ENCODE peak calls at places on chromosome 13, in nine cellular contexts. One of them, this sample, is unnamed. For H3K36me3 and H3K4me1, the result is how much of the 10 kb centered on the place peaks cover.

GRCh38 chr13:75838366-75839017 is 202.4 kb downstream of the LMO7 start:
- DNase-seq in naive thymus-derived CD4-positive, alpha-beta T cell: no peak
- DNase-seq in CD8-positive, alpha-beta memory T cell: no peak
- DNase-seq in Panc1: no peak
- DNase-seq in CD8-positive, alpha-beta T cell: no peak
- DNase-seq in IMR-90: no peak
- DNase-seq in tibial artery: no peak
- DNase-seq in body of pancreas: no peak
- DNase-seq in CD4-positive, CD25-positive, alpha-beta regulatory T cell: no peak
- DNase-seq in this sample: no peak

GRCh38 chr13:97257800-97258799 is 36.0 kb downstream of the MBNL2 start:
- DNase-seq in CD4-positive, CD25-positive, alpha-beta regulatory T cell: no peak
- DNase-seq in body of pancreas: peak
- DNase-seq in IMR-90: peak
- DNase-seq in CD8-positive, alpha-beta memory T cell: no peak
- DNase-seq in CD8-positive, alpha-beta T cell: no peak
- DNase-seq in tibial artery: peak
- DNase-seq in Panc1: no peak
- DNase-seq in naive thymus-derived CD4-positive, alpha-beta T cell: no peak
- DNase-seq in this sample: peak

GRCh38 chr13:98207411-98207810 is 30.3 kb upstream of the RNF113B start:
- DNase-seq in body of pancreas: no peak
- DNase-seq in tibial artery: no peak
- DNase-seq in CD4-positive, CD25-positive, alpha-beta regulatory T cell: no peak
- DNase-seq in Panc1: no peak
- DNase-seq in naive thymus-derived CD4-positive, alpha-beta T cell: no peak
- DNase-seq in IMR-90: peak
- DNase-seq in CD8-positive, alpha-beta T cell: no peak
- DNase-seq in CD8-positive, alpha-beta memory T cell: no peak
- DNase-seq in this sample: no peak

GRCh38 chr13:23858586-23858985 is 30.6 kb downstream of the MIPEP start:
- DNase-seq in CD8-positive, alpha-beta memory T cell: no peak
- DNase-seq in Panc1: no peak
- DNase-seq in CD8-positive, alpha-beta T cell: no peak
- DNase-seq in body of pancreas: no peak
- DNase-seq in naive thymus-derived CD4-positive, alpha-beta T cell: no peak
- DNase-seq in CD4-positive, CD25-positive, alpha-beta regulatory T cell: no peak
- DNase-seq in IMR-90: peak
- DNase-seq in tibial artery: no peak
- DNase-seq in this sample: no peak

GRCh38 chr13:21058361-21058760 is 3.0 kb downstream of the LATS2 start:
- DNase-seq in Panc1: no peak
- DNase-seq in CD4-positive, CD25-positive, alpha-beta regulatory T cell: no peak
- DNase-seq in tibial artery: no peak
- DNase-seq in CD8-positive, alpha-beta memory T cell: no peak
- DNase-seq in CD8-positive, alpha-beta T cell: no peak
- DNase-seq in naive thymus-derived CD4-positive, alpha-beta T cell: no peak
- DNase-seq in IMR-90: no peak
- DNase-seq in body of pancreas: no peak
- DNase-seq in this sample: no peak

GRCh38 chr13:31846984-31847752 is 107.8 kb downstream of the RXFP2 start:
- DNase-seq in CD4-positive, CD25-positive, alpha-beta regulatory T cell: no peak
- DNase-seq in CD8-positive, alpha-beta memory T cell: no peak
- DNase-seq in naive thymus-derived CD4-positive, alpha-beta T cell: no peak
- DNase-seq in CD8-positive, alpha-beta T cell: no peak
- DNase-seq in IMR-90: no peak
- DNase-seq in tibial artery: peak
- DNase-seq in body of pancreas: no peak
- DNase-seq in Panc1: no peak
- DNase-seq in this sample: no peak

GRCh38 chr13:39385621-39386231 is 217.3 kb downstream of the LHFPL6 start:
- DNase-seq in IMR-90: peak
- DNase-seq in CD8-positive, alpha-beta memory T cell: no peak
- DNase-seq in CD4-positive, CD25-positive, alpha-beta regulatory T cell: no peak
- DNase-seq in Panc1: no peak
- DNase-seq in body of pancreas: no peak
- DNase-seq in CD8-positive, alpha-beta T cell: no peak
- DNase-seq in tibial artery: no peak
- DNase-seq in naive thymus-derived CD4-positive, alpha-beta T cell: no peak
- DNase-seq in this sample: no peak

GRCh38 chr13:68976287-68976686 is 1131.3 kb upstream of the ATXN8OS start:
- DNase-seq in CD4-positive, CD25-positive, alpha-beta regulatory T cell: no peak
- DNase-seq in CD8-positive, alpha-beta memory T cell: no peak
- DNase-seq in Panc1: no peak
- DNase-seq in tibial artery: no peak
- DNase-seq in naive thymus-derived CD4-positive, alpha-beta T cell: no peak
- DNase-seq in CD8-positive, alpha-beta T cell: no peak
- DNase-seq in IMR-90: no peak
- DNase-seq in body of pancreas: no peak
- DNase-seq in this sample: no peak

GRCh38 chr13:29924482-29924884 is 74.1 kb upstream of the UBL3 start:
- DNase-seq in IMR-90: peak
- DNase-seq in CD4-positive, CD25-positive, alpha-beta regulatory T cell: no peak
- DNase-seq in body of pancreas: peak
- DNase-seq in naive thymus-derived CD4-positive, alpha-beta T cell: no peak
- DNase-seq in CD8-positive, alpha-beta T cell: no peak
- DNase-seq in CD8-positive, alpha-beta memory T cell: no peak
- DNase-seq in tibial artery: no peak
- DNase-seq in Panc1: no peak
- DNase-seq in this sample: no peak

GRCh38 chr13:23928985-23929384 is 31.7 kb upstream of the C1QTNF9B start:
- DNase-seq in CD4-positive, CD25-positive, alpha-beta regulatory T cell: no peak
- DNase-seq in body of pancreas: no peak
- DNase-seq in CD8-positive, alpha-beta T cell: no peak
- DNase-seq in tibial artery: no peak
- DNase-seq in IMR-90: peak
- DNase-seq in naive thymus-derived CD4-positive, alpha-beta T cell: no peak
- DNase-seq in Panc1: peak
- DNase-seq in CD8-positive, alpha-beta memory T cell: no peak
- DNase-seq in this sample: no peak

GRCh38 chr13:27792393-27793218 is at the start of gene GSX1:
- DNase-seq in CD4-positive, CD25-positive, alpha-beta regulatory T cell: no peak
- DNase-seq in IMR-90: peak
- DNase-seq in CD8-positive, alpha-beta memory T cell: no peak
- DNase-seq in naive thymus-derived CD4-positive, alpha-beta T cell: peak
- DNase-seq in tibial artery: peak
- DNase-seq in CD8-positive, alpha-beta T cell: peak
- DNase-seq in Panc1: no peak
- DNase-seq in body of pancreas: peak
- DNase-seq in this sample: peak

GRCh38 chr13:46057251-46058015 is 4.9 kb upstream of the ZC3H13 start:
- DNase-seq in tibial artery: no peak
- DNase-seq in naive thymus-derived CD4-positive, alpha-beta T cell: no peak
- DNase-seq in CD4-positive, CD25-positive, alpha-beta regulatory T cell: no peak
- DNase-seq in CD8-positive, alpha-beta T cell: no peak
- DNase-seq in Panc1: no peak
- DNase-seq in CD8-positive, alpha-beta memory T cell: no peak
- DNase-seq in body of pancreas: no peak
- DNase-seq in IMR-90: peak
- DNase-seq in this sample: no peak

GRCh38 chr13:66926851-66927524 is 303.1 kb downstream of the PCDH9 start:
- DNase-seq in CD8-positive, alpha-beta memory T cell: no peak
- DNase-seq in CD4-positive, CD25-positive, alpha-beta regulatory T cell: no peak
- DNase-seq in CD8-positive, alpha-beta T cell: no peak
- DNase-seq in IMR-90: peak
- DNase-seq in naive thymus-derived CD4-positive, alpha-beta T cell: no peak
- DNase-seq in body of pancreas: no peak
- DNase-seq in tibial artery: no peak
- DNase-seq in Panc1: no peak
- DNase-seq in this sample: no peak

DNA sequence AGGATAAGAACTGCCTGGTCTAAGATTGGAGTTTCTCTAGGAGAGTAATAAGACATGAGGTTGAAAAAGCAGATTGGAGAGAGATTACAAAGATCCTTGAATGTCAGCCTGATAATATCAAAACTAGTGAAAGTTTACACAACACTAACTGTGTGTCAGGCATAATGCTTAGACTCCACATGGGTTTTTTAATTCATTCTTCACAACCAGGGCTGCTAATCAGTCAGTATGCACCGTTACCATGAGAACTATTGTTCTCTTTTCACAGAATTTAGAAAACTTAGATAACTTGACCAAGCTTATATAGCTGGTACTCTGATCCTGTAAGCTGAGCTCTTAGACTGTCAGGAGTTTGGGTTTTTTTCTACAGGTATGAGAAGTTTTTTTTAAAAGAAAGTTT is 46.6 kb upstream of the TSC22D1 start:
- DNase-seq in Panc1: no peak
- DNase-seq in CD4-positive, CD25-positive, alpha-beta regulatory T cell: no peak
- DNase-seq in CD8-positive, alpha-beta T cell: no peak
- DNase-seq in IMR-90: no peak
- DNase-seq in naive thymus-derived CD4-positive, alpha-beta T cell: no peak
- DNase-seq in body of pancreas: no peak
- DNase-seq in tibial artery: no peak
- DNase-seq in CD8-positive, alpha-beta memory T cell: no peak
- DNase-seq in this sample: no peak
- H3K27ac ChIP-seq in Panc1: no peak
- H3K27ac ChIP-seq in CD4-positive, CD25-positive, alpha-beta regulatory T cell: no peak
- H3K27ac ChIP-seq in CD8-positive, alpha-beta T cell: no peak
- H3K27ac ChIP-seq in IMR-90: no peak
- H3K27ac ChIP-seq in naive thymus-derived CD4-positive, alpha-beta T cell: no peak
- H3K27ac ChIP-seq in body of pancreas: no peak
- H3K27ac ChIP-seq in tibial artery: no peak
- H3K27ac ChIP-seq in CD8-positive, alpha-beta memory T cell: no peak
- H3K27ac ChIP-seq in this sample: no peak

GRCh38 chr13:22770891-22771290 is 409.9 kb upstream of the SGCG start:
- DNase-seq in tibial artery: no peak
- DNase-seq in CD8-positive, alpha-beta T cell: no peak
- DNase-seq in naive thymus-derived CD4-positive, alpha-beta T cell: no peak
- DNase-seq in IMR-90: no peak
- DNase-seq in body of pancreas: no peak
- DNase-seq in CD8-positive, alpha-beta memory T cell: no peak
- DNase-seq in CD4-positive, CD25-positive, alpha-beta regulatory T cell: no peak
- DNase-seq in Panc1: no peak
- DNase-seq in this sample: no peak

GRCh38 chr13:22761709-22762108 is 419.1 kb upstream of the SGCG start:
- DNase-seq in naive thymus-derived CD4-positive, alpha-beta T cell: no peak
- DNase-seq in CD8-positive, alpha-beta memory T cell: no peak
- DNase-seq in tibial artery: no peak
- DNase-seq in Panc1: no peak
- DNase-seq in CD4-positive, CD25-positive, alpha-beta regulatory T cell: no peak
- DNase-seq in body of pancreas: no peak
- DNase-seq in CD8-positive, alpha-beta T cell: no peak
- DNase-seq in IMR-90: no peak
- DNase-seq in this sample: no peak

DNA sequence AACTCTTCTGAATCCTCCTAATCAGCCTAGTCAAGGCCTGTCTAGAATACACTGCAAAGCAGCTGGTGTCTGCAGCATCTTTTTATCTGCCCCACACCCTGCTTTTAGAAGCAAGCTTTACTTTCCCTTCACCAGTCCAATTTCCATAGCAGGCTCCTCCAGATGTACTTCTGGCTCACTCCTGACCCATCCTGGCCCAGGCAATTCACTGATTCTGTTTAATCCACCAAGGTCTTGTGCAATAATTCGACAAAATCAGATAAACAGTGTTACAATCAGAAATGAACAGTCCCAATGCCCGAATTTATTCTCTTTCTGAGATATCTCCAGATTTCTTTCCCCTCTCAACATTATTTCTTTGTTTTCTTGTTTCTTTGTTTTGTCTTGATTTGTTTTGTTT is 415.2 kb upstream of the SGCG start:
- DNase-seq in CD4-positive, CD25-positive, alpha-beta regulatory T cell: no peak
- DNase-seq in body of pancreas: no peak
- DNase-seq in CD8-positive, alpha-beta T cell: no peak
- DNase-seq in IMR-90: no peak
- DNase-seq in tibial artery: no peak
- DNase-seq in naive thymus-derived CD4-positive, alpha-beta T cell: no peak
- DNase-seq in Panc1: no peak
- DNase-seq in CD8-positive, alpha-beta memory T cell: no peak
- DNase-seq in this sample: no peak
- H3K36me3 ChIP-seq in CD4-positive, CD25-positive, alpha-beta regulatory T cell: under half
- H3K36me3 ChIP-seq in body of pancreas: under half
- H3K36me3 ChIP-seq in CD8-positive, alpha-beta T cell: under half
- H3K36me3 ChIP-seq in IMR-90: under half
- H3K36me3 ChIP-seq in tibial artery: under half
- H3K36me3 ChIP-seq in naive thymus-derived CD4-positive, alpha-beta T cell: under half
- H3K36me3 ChIP-seq in Panc1: under half
- H3K36me3 ChIP-seq in CD8-positive, alpha-beta memory T cell: under half
- H3K36me3 ChIP-seq in this sample: under half

DNA sequence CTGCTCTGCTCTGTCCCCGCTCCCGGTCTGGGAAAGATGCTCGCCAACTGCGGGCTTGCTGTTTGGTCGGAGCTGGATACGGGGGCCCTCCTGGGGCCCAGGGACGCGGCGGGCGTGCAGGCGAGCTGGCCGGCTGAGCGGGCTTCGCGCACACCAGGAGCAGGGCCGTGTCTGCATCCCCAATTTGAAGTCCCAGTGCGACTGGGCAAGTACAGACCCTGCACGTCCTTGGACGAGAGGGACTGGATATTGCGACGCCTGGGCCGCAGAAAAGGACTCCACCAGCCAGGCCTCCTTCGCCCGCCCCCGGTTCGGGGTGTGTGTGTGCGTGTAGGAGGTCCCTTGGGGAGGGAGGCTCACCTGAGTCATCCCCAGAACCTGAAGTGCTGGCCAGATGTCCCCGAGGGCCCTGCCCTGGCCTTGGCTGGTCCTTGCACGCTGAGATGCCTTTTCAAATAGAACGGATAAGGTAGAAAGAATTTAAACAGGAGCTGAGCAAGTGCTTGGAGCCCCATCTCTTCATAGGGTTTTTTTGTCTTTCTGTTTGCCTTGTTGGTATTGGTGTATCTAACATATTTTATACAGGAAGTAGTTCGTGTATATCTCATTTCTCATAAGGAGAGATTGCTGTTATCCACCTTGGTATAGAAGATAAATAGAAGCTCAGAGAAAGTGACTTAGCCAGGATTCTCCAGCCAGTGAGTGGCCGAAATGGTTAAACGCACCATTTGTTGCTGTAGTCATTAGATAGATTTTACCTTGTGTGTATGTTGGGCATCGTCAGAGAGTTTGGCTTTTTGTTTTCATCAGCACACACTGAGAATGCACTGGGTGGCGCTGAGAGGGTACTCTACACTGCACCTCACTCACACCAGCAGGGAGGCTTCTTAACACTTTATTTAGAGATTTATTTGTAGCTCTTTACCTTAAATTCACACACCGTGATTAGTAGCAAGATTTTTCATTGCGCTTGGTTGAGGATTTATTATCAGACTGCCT is 1.1 kb downstream of the NAXD start:
- DNase-seq in Panc1: no peak
- DNase-seq in CD4-positive, CD25-positive, alpha-beta regulatory T cell: no peak
- DNase-seq in CD8-positive, alpha-beta memory T cell: no peak
- DNase-seq in naive thymus-derived CD4-positive, alpha-beta T cell: no peak
- DNase-seq in IMR-90: peak
- DNase-seq in tibial artery: peak
- DNase-seq in body of pancreas: peak
- DNase-seq in CD8-positive, alpha-beta T cell: peak
- DNase-seq in this sample: no peak
- H3K4me1 ChIP-seq in Panc1: under half
- H3K4me1 ChIP-seq in CD4-positive, CD25-positive, alpha-beta regulatory T cell: under half
- H3K4me1 ChIP-seq in CD8-positive, alpha-beta memory T cell: under half
- H3K4me1 ChIP-seq in naive thymus-derived CD4-positive, alpha-beta T cell: under half
- H3K4me1 ChIP-seq in IMR-90: under half
- H3K4me1 ChIP-seq in tibial artery: under half
- H3K4me1 ChIP-seq in body of pancreas: under half
- H3K4me1 ChIP-seq in CD8-positive, alpha-beta T cell: under half
- H3K4me1 ChIP-seq in this sample: half or more

DNA sequence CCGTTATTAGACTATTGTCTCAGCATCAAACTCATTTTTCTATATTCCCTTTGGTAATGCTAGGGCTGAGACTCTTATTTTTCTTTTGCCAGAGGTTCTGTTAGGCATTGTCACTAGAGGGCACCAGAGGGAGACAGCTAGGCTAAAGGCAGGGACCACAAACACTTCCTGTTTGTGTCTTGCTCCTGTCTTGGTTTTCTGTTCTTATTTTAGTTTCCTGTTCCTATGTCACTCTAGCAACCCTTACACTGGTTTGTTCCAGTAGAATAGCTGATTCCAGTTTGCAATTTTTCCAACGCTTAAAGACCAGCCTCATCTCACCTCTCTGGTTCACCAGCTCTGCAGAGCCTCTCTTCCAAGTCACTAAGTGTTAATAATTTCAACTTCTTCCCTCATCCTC is 772.0 kb downstream of the DIAPH3 start:
- DNase-seq in IMR-90: peak
- DNase-seq in Panc1: peak
- DNase-seq in naive thymus-derived CD4-positive, alpha-beta T cell: peak
- DNase-seq in CD4-positive, CD25-positive, alpha-beta regulatory T cell: peak
- DNase-seq in CD8-positive, alpha-beta T cell: peak
- DNase-seq in body of pancreas: peak
- DNase-seq in CD8-positive, alpha-beta memory T cell: peak
- DNase-seq in tibial artery: peak
- DNase-seq in this sample: no peak
- H3K27ac ChIP-seq in IMR-90: no peak
- H3K27ac ChIP-seq in Panc1: no peak
- H3K27ac ChIP-seq in naive thymus-derived CD4-positive, alpha-beta T cell: no peak
- H3K27ac ChIP-seq in CD4-positive, CD25-positive, alpha-beta regulatory T cell: peak
- H3K27ac ChIP-seq in CD8-positive, alpha-beta T cell: no peak
- H3K27ac ChIP-seq in body of pancreas: peak
- H3K27ac ChIP-seq in CD8-positive, alpha-beta memory T cell: no peak
- H3K27ac ChIP-seq in tibial artery: no peak
- H3K27ac ChIP-seq in this sample: peak

This sample was measured in left ventricle myocardium inferior.